ENCODE peak calls at places on chromosome 9, in four cellular contexts. C, J, Z and I are unnamed samples.

GRCh38 chr9:105295151-105295550 is 50.7 kb downstream of the SLC44A1 start:
- DNase-seq in C (no peak), J (no peak), Z (no peak), I (no peak)

GRCh38 chr9:115164511-115164974 is 46.6 kb upstream of the TNC start:
- DNase-seq in C (no peak), J (no peak), Z (peak; percentile 63), I (no peak)

GRCh38 chr9:95848764-95849163 is 26.7 kb upstream of the ERCC6L2 start:
- DNase-seq in C (no peak), J (no peak), Z (no peak), I (no peak)

GRCh38 chr9:38018964-38019602 is 49.9 kb downstream of the SHB start:
- DNase-seq in C (no peak), J (peak; percentile 49), Z (peak; percentile 89), I (no peak)

GRCh38 chr9:19754921-19755320 is 33.9 kb downstream of the SLC24A2 start:
- DNase-seq in C (no peak), J (no peak), Z (no peak), I (no peak)

GRCh38 chr9:112326194-112326593 is 7.2 kb downstream of the PTBP3 start:
- DNase-seq in C (no peak), J (no peak), Z (no peak), I (no peak)

GRCh38 chr9:135705376-135705775 is 3.4 kb downstream of the KCNT1 start:
- DNase-seq in C (no peak), J (no peak), Z (no peak), I (no peak)

GRCh38 chr9:6968271-6968670 is 210.5 kb downstream of the KDM4C start:
- DNase-seq in C (no peak), J (no peak), Z (peak; percentile 28), I (no peak)

GRCh38 chr9:128245293-128246151 is 30.3 kb downstream of the GOLGA2 start:
- DNase-seq in C (no peak), J (peak; percentile 26), Z (peak; percentile 92), I (peak; percentile 70)

GRCh38 chr9:105064248-105065118 is 136.5 kb upstream of the ABCA1 start:
- DNase-seq in C (peak; percentile 90), J (peak; percentile 92), Z (peak; percentile 99), I (no peak)

GRCh38 chr9:130433168-130433946 is 11.4 kb upstream of the ASS1 start:
- DNase-seq in C (no peak), J (no peak), Z (peak; percentile 81), I (no peak)

GRCh38 chr9:15243086-15243485 is 63.9 kb downstream of the TTC39B start:
- DNase-seq in C (peak; percentile 19), J (no peak), Z (peak; percentile 63), I (no peak)

GRCh38 chr9:71681708-71682268 is 86.5 kb downstream of the CEMIP2 start:
- DNase-seq in C (no peak), J (peak; percentile 21), Z (peak; percentile 60), I (no peak)

GRCh38 chr9:70607926-70608325 is 193.5 kb upstream of the KLF9 start:
- DNase-seq in C (no peak), J (no peak), Z (no peak), I (peak; percentile 93)

GRCh38 chr9:6152824-6153223 is 62.8 kb upstream of the IL33 start:
- DNase-seq in C (no peak), J (no peak), Z (no peak), I (no peak)

GRCh38 chr9:127113540-127113928 is 8.9 kb downstream of the ANGPTL2 start:
- DNase-seq in C (no peak), J (no peak), Z (no peak), I (no peak)

GRCh38 chr9:79652598-79652997 is 80.8 kb downstream of the TLE4 start:
- DNase-seq in C (no peak), J (no peak), Z (no peak), I (no peak)

GRCh38 chr9:98206754-98207153 is 14.3 kb upstream of the CORO2A start:
- DNase-seq in C (no peak), J (no peak), Z (no peak), I (no peak)

GRCh38 chr9:129737479-129738269 is 15.2 kb downstream of the PTGES start:
- DNase-seq in C (no peak), J (no peak), Z (peak; percentile 87), I (peak; percentile 69)

GRCh38 chr9:113934167-113934566 is 58.1 kb downstream of the ZNF618 start:
- DNase-seq in C (no peak), J (no peak), Z (no peak), I (no peak)

GRCh38 chr9:90898229-90898628 is 96.6 kb downstream of the SYK start:
- DNase-seq in C (no peak), J (no peak), Z (peak; percentile 28), I (no peak)

GRCh38 chr9:75624984-75625383 is 265.5 kb upstream of the PCSK5 start:
- DNase-seq in C (no peak), J (no peak), Z (no peak), I (peak; percentile 25)

GRCh38 chr9:114339130-114339908 is 9.7 kb downstream of the ORM2 start:
- DNase-seq in C (no peak), J (no peak), Z (peak; percentile 74), I (peak; percentile 49)